ENCODE peak calls at places on chromosomes 3 and 15, in four cellular contexts. C, X, P and D are unnamed samples.

GRCh38 chr15:77753238-77753873 is 120.6 kb upstream of the LINGO1 start:
- DNase-seq in C (no peak), P (no peak), X (no peak), D (peak; percentile 49)

GRCh38 chr3:8458711-8459110 is 42.9 kb upstream of the LMCD1 start:
- DNase-seq in X (no peak), P (no peak), C (no peak), D (no peak)

GRCh38 chr3:171021377-171021776 is 5.1 kb downstream of the SLC2A2 start:
- DNase-seq in X (no peak), C (no peak), P (no peak), D (no peak)

GRCh38 chr3:190003730-190004129 is 117.0 kb downstream of the P3H2 start:
- DNase-seq in P (no peak), C (no peak), X (no peak), D (no peak)

GRCh38 chr15:85423256-85423655 is 42.9 kb downstream of the AKAP13 start:
- DNase-seq in X (no peak), P (no peak), C (no peak), D (no peak)

GRCh38 chr3:166560253-166560652 is 723.0 kb upstream of the BCHE start:
- DNase-seq in X (no peak), P (no peak), C (no peak), D (no peak)

GRCh38 chr3:126083138-126083445 is 832 bp downstream of the SLC41A3 start:
- DNase-seq in X (no peak), P (no peak), C (no peak), D (no peak)

GRCh38 chr3:153783106-153783505 is 338.1 kb upstream of the ARHGEF26 start:
- DNase-seq in P (no peak), X (no peak), C (no peak), D (peak; percentile 96)

GRCh38 chr3:194730369-194730768 is 44.7 kb downstream of the FAM43A start:
- DNase-seq in P (no peak), X (no peak), C (peak; percentile 40), D (peak; percentile 96)

GRCh38 chr3:54580453-54580852 is 347.4 kb downstream of the LRTM1 start:
- DNase-seq in X (no peak), C (no peak), P (no peak), D (no peak)

GRCh38 chr15:59549339-59549807 is 62.2 kb upstream of the GCNT3 start:
- DNase-seq in X (no peak), C (no peak), P (no peak), D (no peak)

GRCh38 chr3:73086071-73086494 is 24.6 kb downstream of the EBLN2 start:
- DNase-seq in P (no peak), X (peak; percentile 81), C (no peak), D (peak; percentile 47)

GRCh38 chr3:16338124-16338523 is 73.1 kb downstream of the OXNAD1 start:
- DNase-seq in P (no peak), X (peak; percentile 90), C (no peak), D (no peak)
- H3K27ac ChIP-seq in P (no peak overlapping the region), X (peak overlapping the region; percentile 65), C (no peak overlapping the region), D (no peak overlapping the region)

GRCh38 chr3:53282581-53282980 is 26.8 kb upstream of the TKT start:
- DNase-seq in C (no peak), P (no peak), X (no peak), D (no peak)

GRCh38 chr3:53287413-53287734 is 31.6 kb upstream of the TKT start:
- DNase-seq in X (no peak), P (no peak), C (no peak), D (no peak)

GRCh38 chr3:53288214-53288613 is 32.4 kb upstream of the TKT start:
- DNase-seq in P (no peak), X (no peak), C (no peak), D (no peak)

GRCh38 chr3:53286727-53287412 is 31.0 kb upstream of the TKT start:
- DNase-seq in P (no peak), C (no peak), X (no peak), D (no peak)
- H3K27ac ChIP-seq in P (peak overlapping the region; percentile 73), C (no peak overlapping the region), X (peak overlapping the region; percentile 48), D (no peak overlapping the region)

DNA sequence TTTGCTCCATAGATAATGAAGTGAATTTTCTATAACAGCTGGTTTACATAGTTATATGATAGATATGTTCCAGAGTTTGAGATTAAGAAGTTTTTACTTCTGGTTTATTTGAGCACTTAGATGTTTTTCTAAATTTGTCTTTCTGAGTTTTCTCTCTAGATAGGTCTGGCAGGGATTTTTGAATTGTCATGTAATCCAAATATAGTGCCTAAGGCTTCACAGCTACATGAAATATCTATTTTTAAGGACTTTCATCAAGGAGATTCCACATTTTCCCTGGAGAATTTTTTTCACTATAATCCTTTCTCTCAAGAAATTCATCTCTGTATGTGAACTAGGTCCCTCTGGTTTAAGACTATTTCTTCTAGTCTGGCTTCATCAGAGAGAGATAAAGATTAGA is 12.0 kb downstream of the PPM1L start:
- DNase-seq in P (no peak), C (no peak), X (no peak), D (no peak)
- H3K27ac ChIP-seq in P (no peak overlapping the region), C (no peak overlapping the region), X (no peak overlapping the region), D (no peak overlapping the region)

GRCh38 chr15:63858448-63858847 is 24.7 kb upstream of the HERC1 start:
- DNase-seq in X (no peak), P (no peak), C (no peak), D (no peak)

GRCh38 chr15:63858881-63859280 is 25.1 kb upstream of the HERC1 start:
- DNase-seq in C (no peak), X (no peak), P (no peak), D (no peak)

GRCh38 chr15:63856711-63857458 is 23.1 kb upstream of the HERC1 start:
- DNase-seq in C (no peak), X (no peak), P (no peak), D (no peak)

GRCh38 chr15:63855735-63856134 is 22.0 kb upstream of the HERC1 start:
- DNase-seq in P (no peak), C (no peak), X (no peak), D (no peak)

GRCh38 chr15:63857459-63857856 is 23.7 kb upstream of the HERC1 start:
- DNase-seq in P (no peak), X (no peak), C (no peak), D (no peak)
- H3K27ac ChIP-seq in P (no peak overlapping the region), X (peak overlapping the region; percentile 10), C (no peak overlapping the region), D (no peak overlapping the region)

GRCh38 chr3:56917337-56917697 is 115.6 kb upstream of the ARHGEF3 start:
- DNase-seq in P (no peak), C (no peak), X (no peak), D (peak; percentile 18)

GRCh38 chr3:56917740-56918568 is 116.2 kb upstream of the ARHGEF3 start:
- DNase-seq in C (no peak), P (no peak), X (no peak), D (no peak)

GRCh38 chr3:56921573-56922571 is 120.1 kb upstream of the ARHGEF3 start:
- DNase-seq in X (no peak), P (no peak), C (no peak), D (no peak)

GRCh38 chr3:56919137-56919796 is 117.5 kb upstream of the ARHGEF3 start:
- DNase-seq in P (no peak), X (no peak), C (no peak), D (no peak)

GRCh38 chr3:56919797-56920195 is 118.0 kb upstream of the ARHGEF3 start:
- DNase-seq in P (no peak), X (no peak), C (no peak), D (no peak)
- H3K27ac ChIP-seq in P (peak overlapping the region; percentile 11), X (no peak overlapping the region), C (no peak overlapping the region), D (no peak overlapping the region)

GRCh38 chr15:71444866-71445590 is 329.8 kb downstream of the THSD4 start:
- DNase-seq in P (no peak), X (no peak), C (peak; percentile 89), D (no peak)

GRCh38 chr15:71444032-71444810 is 328.9 kb downstream of the THSD4 start:
- DNase-seq in X (no peak), C (no peak), P (no peak), D (no peak)

GRCh38 chr15:71440479-71441071 is 325.3 kb downstream of the THSD4 start:
- DNase-seq in P (no peak), X (no peak), C (no peak), D (peak; percentile 71)

GRCh38 chr15:71447328-71448250 is 332.3 kb downstream of the THSD4 start:
- DNase-seq in X (no peak), P (no peak), C (peak; percentile 95), D (no peak)

DNA sequence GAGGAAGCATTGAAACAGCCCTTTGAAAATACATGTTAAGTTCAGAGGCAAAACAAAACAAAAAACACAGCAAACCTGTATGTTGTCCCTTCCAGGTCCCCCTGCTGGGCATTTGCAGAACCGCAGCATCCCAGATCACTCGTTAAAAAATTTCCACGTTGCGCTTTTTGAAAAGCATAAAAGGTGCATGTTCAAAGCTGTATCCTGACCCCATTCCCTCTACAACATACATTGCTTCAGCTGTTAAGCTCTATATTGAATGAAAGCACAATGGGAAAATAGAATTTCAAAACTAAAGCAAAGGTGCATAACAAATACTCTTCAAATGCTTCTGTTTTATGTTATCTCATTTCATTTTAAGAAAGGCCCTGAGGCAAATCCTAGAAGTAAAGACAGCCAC is 328.3 kb downstream of the THSD4 start:
- DNase-seq in P (peak; percentile 47), C (no peak), X (no peak), D (peak; percentile 55)
- H3K27ac ChIP-seq in P (no peak overlapping the region), C (peak overlapping the region; percentile 99), X (no peak overlapping the region), D (no peak overlapping the region)